ENCODE peak calls at places on chromosomes 5 and 9, in eight cellular contexts. X is A172; V is K562; O is HEK293T; F is T-helper 17 cell; A is activated CD4-positive, CD25-positive, alpha-beta regulatory T cell; J is NCI-H82; Q is T follicular helper cell. U is an unnamed sample.

GRCh38 chr5:1255081-1255561 is 29.9 kb downstream of the SLC6A18 start:
- DNase-seq in X (no peak), V (no peak), O (no peak), F (peak), A (no peak), J (no peak), Q (peak), U (no peak)

GRCh38 chr5:109399092-109399759 is 10.5 kb downstream of the PJA2 start:
- DNase-seq in X (no peak), V (no peak), O (no peak), F (no peak), A (no peak), J (no peak), Q (no peak), U (no peak)

GRCh38 chr5:173663810-173664526 is 47.5 kb upstream of the BOD1 start:
- DNase-seq in X (no peak), V (peak), O (no peak), F (no peak), A (no peak), J (peak), Q (no peak), U (no peak)

GRCh38 chr9:19759066-19759465 is 29.8 kb downstream of the SLC24A2 start:
- DNase-seq in X (no peak), V (no peak), O (no peak), F (no peak), A (no peak), J (peak), Q (no peak), U (no peak)

GRCh38 chr5:161544350-161544765 is 2.2 kb downstream of the GABRB2 start:
- DNase-seq in X (peak), V (peak), O (peak), F (no peak), A (no peak), J (peak), Q (no peak), U (no peak)

GRCh38 chr5:98360548-98360947 is 412.9 kb upstream of the RGMB start:
- DNase-seq in X (no peak), V (no peak), O (no peak), F (no peak), A (no peak), J (no peak), Q (no peak), U (no peak)

GRCh38 chr9:126479515-126479914 is 134.2 kb upstream of the LMX1B start:
- DNase-seq in X (no peak), V (no peak), O (no peak), F (no peak), A (no peak), J (no peak), Q (no peak), U (no peak)

GRCh38 chr5:107874810-107875209 is 204.1 kb upstream of the EFNA5 start:
- DNase-seq in X (peak), V (no peak), O (no peak), F (no peak), A (no peak), J (no peak), Q (no peak), U (no peak)

GRCh38 chr9:115133649-115134048 is 15.7 kb upstream of the TNC start:
- DNase-seq in X (no peak), V (no peak), O (no peak), F (no peak), A (no peak), J (peak), Q (no peak), U (no peak)